ENCODE peak calls at places on chromosomes 3 and 15, in four cellular contexts. T, D, P and I are unnamed samples.

GRCh38 chr15:90358124-90359033 is 6.3 kb downstream of the ZNF774 start:
- DNase-seq in P (peak), T (no peak), D (no peak), I (peak)

GRCh38 chr3:52615178-52615577 is 70.5 kb downstream of the PBRM1 start:
- DNase-seq in T (no peak), D (no peak), P (no peak), I (no peak)

GRCh38 chr15:88038261-88038660 is 218.3 kb downstream of the NTRK3 start:
- DNase-seq in T (no peak), P (no peak), D (no peak), I (no peak)

GRCh38 chr3:171396048-171396447 is 64.2 kb downstream of the TNIK start:
- DNase-seq in D (no peak), P (no peak), T (no peak), I (no peak)

GRCh38 chr3:63673111-63673510 is 20.6 kb downstream of the SNTN start:
- DNase-seq in D (no peak), P (no peak), T (no peak), I (no peak)

GRCh38 chr15:52527898-52528464 is 699 bp downstream of the MYO5A start:
- DNase-seq in D (no peak), T (no peak), P (peak), I (no peak)

GRCh38 chr15:58410353-58410752 is 21.4 kb upstream of the LIPC start:
- DNase-seq in T (no peak), P (no peak), D (no peak), I (no peak)

GRCh38 chr15:52172869-52173268 is 18.3 kb downstream of the GNB5 start:
- DNase-seq in T (no peak), D (no peak), P (no peak), I (no peak)

GRCh38 chr3:40752492-40752891 is 227.7 kb downstream of the ZNF621 start:
- DNase-seq in P (no peak), D (no peak), T (no peak), I (no peak)

GRCh38 chr3:152488449-152488848 is 219.7 kb downstream of the MBNL1 start:
- DNase-seq in D (no peak), P (no peak), T (no peak), I (no peak)

GRCh38 chr15:78739996-78740903 is 71.0 kb downstream of the ADAMTS7 start:
- DNase-seq in T (no peak), D (no peak), P (peak), I (no peak)
- TF ChIP-seq CTCF in T (peak), D (peak), P (peak), I (peak)

DNA sequence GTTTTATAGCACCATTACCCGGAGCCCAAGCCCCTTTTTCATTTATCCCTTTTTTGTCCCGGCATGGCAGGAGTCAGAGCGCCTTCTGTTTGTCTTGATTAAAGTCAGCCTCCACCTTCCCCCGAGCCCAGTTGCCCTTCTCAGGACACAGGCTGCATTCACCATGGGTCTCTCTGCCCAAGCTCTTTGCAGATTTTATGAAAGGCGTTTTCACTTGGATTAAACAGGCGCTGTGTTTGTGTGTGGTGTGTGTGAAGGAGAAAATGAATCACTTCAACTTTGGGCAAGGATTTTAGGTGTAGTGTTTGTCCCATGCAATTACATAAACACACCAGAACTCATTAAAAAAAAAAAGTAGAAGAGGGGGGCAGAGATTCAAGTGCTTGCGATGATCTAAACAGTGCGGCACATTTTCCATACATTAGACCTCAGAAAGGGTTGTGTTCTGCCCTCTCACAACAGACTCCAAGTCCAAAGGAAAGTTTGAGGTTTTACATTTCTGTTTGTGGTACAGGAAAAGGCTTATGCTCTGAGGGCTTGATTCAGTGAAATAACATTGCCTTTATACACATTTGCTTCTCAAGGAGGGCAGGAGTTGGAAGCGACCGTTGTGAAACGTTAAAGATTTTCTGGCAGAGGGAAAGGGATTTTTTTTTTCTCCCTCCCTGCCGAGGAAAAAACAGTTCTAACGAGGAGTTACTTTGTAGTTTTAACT is 14.5 kb upstream of the IL16 start:
- DNase-seq in D (no peak), T (no peak), P (no peak), I (no peak)
- H3K4me3 ChIP-seq in D (no peak), T (peak), P (peak), I (no peak)

GRCh38 chr3:141302364-141303141 is 65.8 kb upstream of the ZBTB38 start:
- DNase-seq in P (no peak), D (no peak), T (no peak), I (peak)
- TF ChIP-seq CTCF in P (no peak), D (no peak), T (no peak), I (peak)

DNA sequence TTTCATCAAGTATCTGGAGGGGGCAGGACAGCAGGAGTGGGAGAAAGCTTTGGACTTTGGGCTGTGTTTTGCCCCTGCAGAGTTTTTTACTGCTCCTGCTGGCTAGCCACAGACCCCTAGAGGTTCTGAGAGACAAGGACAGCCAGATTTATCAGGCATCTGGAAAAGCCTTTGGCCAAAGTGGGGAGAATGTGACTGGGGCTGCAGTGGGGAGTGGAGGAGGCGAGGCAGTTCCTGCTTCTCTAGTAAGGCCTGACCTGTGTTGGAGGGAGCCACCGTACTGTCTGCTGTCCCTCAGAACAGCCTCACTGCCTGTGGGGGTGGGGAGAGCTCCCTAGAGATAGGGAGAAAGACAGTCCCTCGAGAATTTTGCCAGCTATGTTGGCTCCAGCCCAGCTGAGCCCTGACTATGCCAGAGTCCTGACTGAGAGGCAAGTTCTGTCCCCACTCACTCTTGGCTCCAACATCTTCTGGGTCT is 2.2 kb downstream of the ALPK3 start:
- DNase-seq in P (no peak), D (no peak), T (peak), I (no peak)
- H3K4me3 ChIP-seq in P (no peak), D (no peak), T (peak), I (no peak)

GRCh38 chr15:80991446-80991845 is 1.8 kb upstream of the MESD start:
- DNase-seq in D (no peak), T (peak), P (peak), I (no peak)
- TF ChIP-seq CTCF in D (peak), T (peak), P (no peak), I (no peak)

DNA sequence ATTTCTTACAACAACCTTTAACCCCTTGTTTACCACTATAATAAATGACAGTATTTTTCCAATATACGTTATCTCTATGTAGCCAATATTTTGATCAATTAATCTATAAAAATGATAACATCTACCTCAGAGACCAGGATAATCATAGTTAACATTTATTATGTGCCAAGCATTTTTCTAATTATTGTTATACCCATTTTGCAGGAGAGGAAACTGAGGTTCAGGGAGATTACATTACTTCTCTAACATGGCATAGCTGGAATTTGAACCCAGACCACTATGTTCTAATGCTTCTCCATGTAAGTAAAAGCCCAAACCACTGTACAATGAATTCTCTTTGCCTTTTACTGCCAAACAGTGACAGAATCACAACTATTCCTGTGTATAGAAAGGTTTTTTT is 113.4 kb upstream of the PFN2 start:
- DNase-seq in T (no peak), P (no peak), D (no peak), I (no peak)
- H3K4me3 ChIP-seq in T (no peak), P (no peak), D (no peak), I (no peak)